ENCODE peak calls at places on chromosomes 1 and 21, in four cellular contexts. Q is uterus, Z is ascending aorta, F is GM12865. L is an unnamed sample.

GRCh38 chr1:15525043-15525958 is 1.3 kb upstream of the CASP9 start:
- DNase-seq in F (peak), Q (peak), Z (peak), L (peak)

GRCh38 chr21:41651830-41652229 is 115.0 kb downstream of the RIPK4 start:
- DNase-seq in Q (no peak), Z (no peak), F (no peak), L (no peak)

GRCh38 chr1:161071886-161072371 is 2.2 kb upstream of the ARHGAP30 start:
- DNase-seq in Q (no peak), F (peak), Z (no peak), L (peak)

GRCh38 chr1:184036517-184036949 is 995 bp downstream of the COLGALT2 start:
- DNase-seq in Z (no peak), Q (peak), F (no peak), L (no peak)

GRCh38 chr1:193707271-193708015 is 521.0 kb upstream of the B3GALT2 start:
- DNase-seq in Q (no peak), Z (no peak), F (no peak), L (no peak)

GRCh38 chr1:211653329-211653728 is 22.1 kb downstream of the NEK2 start:
- DNase-seq in Z (no peak), Q (no peak), F (no peak), L (no peak)

GRCh38 chr1:164983023-164983650 is 373.4 kb downstream of the LMX1A start:
- DNase-seq in Z (no peak), Q (no peak), F (no peak), L (no peak)

GRCh38 chr1:220806408-220806807 is 19.7 kb downstream of the MTARC1 start:
- DNase-seq in Q (peak), F (no peak), Z (no peak), L (no peak)

GRCh38 chr1:74571493-74571800 is 59.0 kb upstream of the LRRC53 start:
- DNase-seq in F (no peak), Q (no peak), Z (no peak), L (no peak)

GRCh38 chr1:207852576-207853371 is 58.2 kb downstream of the CD34 start:
- DNase-seq in F (no peak), Q (no peak), Z (no peak), L (no peak)

GRCh38 chr1:164320780-164321683 is 238.0 kb upstream of the PBX1 start:
- DNase-seq in Q (peak), F (no peak), Z (no peak), L (no peak)

GRCh38 chr1:17680335-17680734 is 74.8 kb upstream of the ACTL8 start:
- DNase-seq in Z (no peak), Q (no peak), F (no peak), L (no peak)

GRCh38 chr21:44071359-44072104 is 35.7 kb upstream of the PWP2 start:
- DNase-seq in Z (no peak), Q (no peak), F (no peak), L (no peak)

GRCh38 chr1:107530543-107530942 is 389.7 kb downstream of the NTNG1 start:
- DNase-seq in F (no peak), Q (no peak), Z (no peak), L (no peak)

GRCh38 chr1:113248494-113248893 is 141.8 kb upstream of the MAGI3 start:
- DNase-seq in F (no peak), Z (no peak), Q (no peak), L (no peak)

GRCh38 chr1:109765896-109766615 is 2.3 kb upstream of the EPS8L3 start:
- DNase-seq in Z (peak), Q (peak), F (no peak), L (no peak)

GRCh38 chr21:44615466-44615865 is 3.6 kb downstream of the KRTAP10-8 start:
- DNase-seq in F (no peak), Z (no peak), Q (no peak), L (no peak)

GRCh38 chr1:110211503-110212164 is 1.5 kb downstream of the KCNC4 start:
- DNase-seq in F (no peak), Q (no peak), Z (no peak), L (no peak)

GRCh38 chr1:224747578-224747977 is 131.5 kb downstream of the CNIH3 start:
- DNase-seq in Z (no peak), F (peak), Q (no peak), L (no peak)

GRCh38 chr1:6447818-6448748 is 17.9 kb downstream of the TNFRSF25 start:
- DNase-seq in Q (no peak), F (no peak), Z (no peak), L (no peak)

GRCh38 chr1:181317261-181317924 is 165.9 kb upstream of the CACNA1E start:
- DNase-seq in Q (no peak), Z (no peak), F (no peak), L (no peak)

GRCh38 chr1:24315391-24315790 is 3.8 kb upstream of the GRHL3 start:
- DNase-seq in Z (no peak), Q (no peak), F (no peak), L (no peak)

GRCh38 chr1:61237147-61237546 is 154.8 kb downstream of the NFIA start:
- DNase-seq in Z (no peak), Q (no peak), F (no peak), L (no peak)

GRCh38 chr1:172837816-172838680 is 179.1 kb downstream of the FASLG start:
- DNase-seq in Z (no peak), Q (no peak), F (peak), L (no peak)

GRCh38 chr1:241456743-241457142 is 62.8 kb downstream of the FH start:
- DNase-seq in Q (no peak), Z (no peak), F (no peak), L (no peak)

GRCh38 chr1:119784127-119784781 is 15.5 kb upstream of the HMGCS2 start:
- DNase-seq in F (no peak), Q (peak), Z (no peak), L (no peak)

GRCh38 chr1:45619149-45619921 is 4.5 kb downstream of the CCDC17 start:
- DNase-seq in Q (no peak), F (no peak), Z (no peak), L (no peak)

GRCh38 chr1:206021008-206021795 is 2.5 kb downstream of the CTSE start:
- DNase-seq in Z (no peak), F (no peak), Q (no peak), L (no peak)

GRCh38 chr1:204660509-204660908 is 25.0 kb downstream of the LRRN2 start:
- DNase-seq in Q (no peak), F (peak), Z (no peak), L (no peak)

GRCh38 chr21:41204736-41205135 is 36.8 kb downstream of the BACE2 start:
- DNase-seq in F (no peak), Q (no peak), Z (no peak), L (no peak)

GRCh38 chr1:4650486-4650885 is 3.9 kb upstream of the AJAP1 start:
- DNase-seq in F (no peak), Z (no peak), Q (no peak), L (no peak)

GRCh38 chr1:68174173-68175113 is 57.9 kb downstream of the WLS start:
- DNase-seq in F (no peak), Z (no peak), Q (peak), L (no peak)

GRCh38 chr1:77120950-77121349 is 98.3 kb downstream of the PIGK start:
- DNase-seq in F (peak), Q (no peak), Z (no peak), L (peak)

GRCh38 chr1:29575277-29575676 is 339.0 kb downstream of the PTPRU start:
- DNase-seq in F (no peak), Q (no peak), Z (no peak), L (no peak)

GRCh38 chr1:214505134-214505533 is 46.3 kb downstream of the PTPN14 start:
- DNase-seq in Q (no peak), Z (no peak), F (no peak), L (no peak)

GRCh38 chr1:207941664-207942063 is 30.7 kb upstream of the CD34 start:
- DNase-seq in F (no peak), Q (peak), Z (peak), L (no peak)

GRCh38 chr21:38869946-38870345 is 64.2 kb downstream of the ETS2 start:
- DNase-seq in Z (no peak), F (no peak), Q (no peak), L (no peak)

GRCh38 chr1:175511496-175511895 is 231.9 kb downstream of the TNR start:
- DNase-seq in F (no peak), Q (no peak), Z (no peak), L (peak)

GRCh38 chr1:220565670-220566069 is 37.7 kb downstream of the MARK1 start:
- DNase-seq in F (no peak), Z (no peak), Q (no peak), L (no peak)

DNA sequence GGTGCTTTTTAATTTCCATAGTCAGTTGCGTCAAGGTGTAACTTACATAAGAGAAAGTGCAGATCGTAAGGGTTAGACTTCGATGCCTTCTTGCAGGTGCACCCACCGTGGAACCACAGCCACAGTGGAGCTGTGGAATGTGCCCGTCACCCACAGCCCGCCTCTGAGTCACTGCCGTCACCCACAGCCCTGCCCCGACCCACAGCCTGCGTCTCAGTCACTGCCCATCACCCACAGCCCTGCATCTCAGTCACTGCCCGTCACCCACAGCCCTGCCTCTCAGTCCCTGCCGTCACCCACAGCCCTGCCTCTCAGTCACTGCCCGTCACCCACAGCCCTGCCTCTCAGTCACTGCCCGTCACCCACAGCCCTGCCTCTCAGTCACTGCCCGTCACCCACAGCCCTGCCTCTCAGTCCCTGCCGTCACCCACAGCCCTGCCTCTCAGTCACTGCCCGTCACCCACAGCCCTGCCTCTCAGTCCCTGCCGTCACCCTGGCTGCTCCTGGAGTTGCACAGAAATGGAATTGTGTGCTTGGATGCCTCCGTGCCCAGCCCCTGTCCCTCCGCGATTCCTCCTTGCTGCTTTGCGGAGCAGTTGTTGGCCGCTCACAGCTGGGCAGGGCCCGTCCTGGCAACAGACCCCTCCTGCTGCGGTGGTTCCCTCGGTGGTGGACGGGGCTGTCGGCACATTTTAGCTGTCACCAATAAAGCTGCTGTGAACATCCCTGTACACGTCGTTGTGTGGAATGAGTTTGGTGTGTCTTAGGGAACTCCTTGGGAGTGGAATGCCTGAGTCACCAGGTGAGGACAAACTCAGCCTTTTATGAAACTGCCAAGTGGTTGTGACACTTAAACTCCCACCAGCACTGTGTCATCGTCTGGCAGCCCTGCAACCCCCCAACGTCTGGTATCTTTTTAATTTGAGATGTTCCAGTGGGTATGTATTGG is 44.9 kb upstream of the COL6A2 start:
- DNase-seq in Q (no peak), F (no peak), Z (no peak), L (no peak)
- H3K4me3 ChIP-seq in Q (no peak), F (no peak), Z (no peak), L (no peak)

GRCh38 chr1:209651148-209651547 is 1.1 kb downstream of the LAMB3 start:
- DNase-seq in F (peak), Q (no peak), Z (no peak), L (no peak)
- H3K4me3 ChIP-seq in F (no peak), Q (no peak), Z (no peak), L (no peak)

GRCh38 chr1:145991799-145992412 is 4.5 kb downstream of the TXNIP start:
- DNase-seq in Z (no peak), F (no peak), Q (peak), L (no peak)
- H3K4me3 ChIP-seq in Z (peak), F (no peak), Q (peak), L (no peak)

GRCh38 chr1:178371236-178371635 is 125.5 kb downstream of the CLEC20A start:
- DNase-seq in Q (no peak), F (no peak), Z (no peak), L (no peak)

GRCh38 chr1:178374016-178374415 is 122.7 kb downstream of the CLEC20A start:
- DNase-seq in Q (no peak), F (no peak), Z (no peak), L (no peak)

GRCh38 chr1:178376008-178376407 is 120.8 kb downstream of the CLEC20A start:
- DNase-seq in Q (no peak), Z (no peak), F (no peak), L (no peak)

GRCh38 chr1:178367151-178367550 is 129.6 kb downstream of the CLEC20A start:
- DNase-seq in Z (no peak), F (no peak), Q (no peak), L (no peak)

GRCh38 chr1:178371999-178372398 is 124.8 kb downstream of the CLEC20A start:
- DNase-seq in F (no peak), Q (no peak), Z (no peak), L (no peak)
- H3K4me3 ChIP-seq in F (no peak), Q (no peak), Z (peak), L (no peak)

DNA sequence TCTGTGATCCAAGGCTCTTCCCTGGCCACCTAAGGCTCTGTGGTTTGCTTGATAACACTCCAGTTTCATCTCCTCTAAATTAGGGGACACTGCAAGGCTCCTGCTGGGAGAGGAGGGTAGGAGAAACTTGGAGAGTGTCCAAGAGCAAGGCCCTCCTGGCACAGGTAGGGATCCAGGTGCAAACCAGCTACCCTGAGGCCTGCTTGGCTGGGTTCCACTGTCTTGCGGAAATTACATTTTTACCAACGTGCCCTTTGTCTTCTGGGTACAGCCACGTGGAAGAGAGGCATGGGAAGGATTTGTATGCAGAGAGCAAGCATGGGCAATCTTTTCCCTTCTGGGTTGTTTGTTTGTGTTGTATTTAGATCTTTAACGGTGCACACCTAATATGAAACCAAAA is 132.5 kb downstream of the PRDM2 start:
- DNase-seq in Q (no peak), F (no peak), Z (no peak), L (no peak)
- H3K4me3 ChIP-seq in Q (no peak), F (no peak), Z (no peak), L (no peak)

GRCh38 chr21:32415451-32415850 is 2.9 kb downstream of the EVA1C start:
- DNase-seq in F (no peak), Q (no peak), Z (no peak), L (no peak)

GRCh38 chr21:32413697-32414578 is 1.4 kb downstream of the EVA1C start:
- DNase-seq in F (no peak), Z (no peak), Q (peak), L (no peak)

GRCh38 chr21:32415999-32416398 is 3.5 kb downstream of the EVA1C start:
- DNase-seq in Q (no peak), Z (no peak), F (no peak), L (no peak)

GRCh38 chr21:32412998-32413504 is 545 bp downstream of the EVA1C start:
- DNase-seq in Q (peak), Z (no peak), F (no peak), L (no peak)

DNA sequence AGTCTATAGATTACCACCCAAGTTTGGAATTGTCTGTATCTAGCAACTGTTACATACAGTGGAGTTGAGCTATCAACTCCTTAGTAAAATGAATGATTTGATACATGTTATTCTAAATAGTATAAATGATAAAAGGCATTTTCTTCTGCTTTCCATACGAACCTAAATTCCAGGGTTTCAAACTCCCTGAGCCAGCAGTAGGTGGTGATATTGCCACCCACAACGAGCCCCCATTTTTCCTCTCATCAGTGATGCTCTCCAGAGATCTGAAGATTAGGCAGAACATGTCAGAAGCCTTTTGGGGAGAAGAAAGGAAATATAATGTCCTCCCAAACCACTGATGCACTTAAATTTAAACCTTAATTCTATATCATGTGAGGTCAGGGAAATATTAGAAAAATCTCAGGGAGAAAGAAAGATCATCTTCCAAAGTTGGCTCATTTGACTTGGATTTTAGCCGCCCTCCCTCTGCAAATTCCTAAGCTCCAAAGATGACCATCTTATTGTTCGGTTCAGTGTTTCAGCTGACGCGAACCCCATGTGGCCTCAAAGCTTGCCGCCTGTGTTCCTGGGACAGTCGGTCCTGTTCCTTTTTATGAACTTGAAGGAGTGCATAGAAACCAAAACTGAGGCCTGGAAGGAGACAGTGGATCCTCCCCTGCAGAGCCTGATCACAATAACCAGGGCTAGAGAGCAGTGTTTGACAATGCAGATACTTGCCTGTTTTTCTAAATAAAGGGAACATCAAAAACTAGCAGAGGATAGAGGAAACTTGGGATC is 2.3 kb downstream of the EVA1C start:
- DNase-seq in F (no peak), Q (no peak), Z (no peak), L (no peak)
- H3K4me3 ChIP-seq in F (no peak), Q (peak), Z (peak), L (no peak)

GRCh38 chr21:18373631-18374030 is 30.0 kb downstream of the TMPRSS15 start:
- DNase-seq in F (no peak), Q (no peak), Z (no peak), L (no peak)

GRCh38 chr21:18370292-18370691 is 33.3 kb downstream of the TMPRSS15 start:
- DNase-seq in Q (no peak), Z (no peak), F (no peak), L (no peak)

GRCh38 chr21:18369115-18369514 is 34.5 kb downstream of the TMPRSS15 start:
- DNase-seq in Q (no peak), F (peak), Z (no peak), L (no peak)

DNA sequence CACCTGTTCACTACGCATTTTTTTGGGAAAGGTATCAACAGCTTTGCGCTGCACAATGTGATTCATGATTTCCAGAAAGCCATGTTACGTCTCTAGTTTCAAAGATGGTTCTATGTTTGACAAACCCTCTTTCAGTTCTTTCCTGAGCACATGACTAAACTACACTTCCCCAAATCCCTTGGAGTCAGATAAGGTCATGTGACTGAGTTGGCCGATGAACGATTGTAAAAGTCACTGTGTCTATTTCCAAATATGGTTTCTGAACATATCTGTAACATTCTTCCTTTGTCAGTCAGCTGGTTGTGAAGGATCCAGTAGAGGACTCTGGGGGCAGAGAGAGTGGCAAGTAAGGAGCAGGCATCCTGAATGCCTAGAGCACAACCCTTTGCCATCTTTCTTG is 35.4 kb downstream of the TMPRSS15 start:
- DNase-seq in Z (no peak), Q (no peak), F (no peak), L (no peak)
- H3K4me3 ChIP-seq in Z (no peak), Q (no peak), F (no peak), L (no peak)

DNA sequence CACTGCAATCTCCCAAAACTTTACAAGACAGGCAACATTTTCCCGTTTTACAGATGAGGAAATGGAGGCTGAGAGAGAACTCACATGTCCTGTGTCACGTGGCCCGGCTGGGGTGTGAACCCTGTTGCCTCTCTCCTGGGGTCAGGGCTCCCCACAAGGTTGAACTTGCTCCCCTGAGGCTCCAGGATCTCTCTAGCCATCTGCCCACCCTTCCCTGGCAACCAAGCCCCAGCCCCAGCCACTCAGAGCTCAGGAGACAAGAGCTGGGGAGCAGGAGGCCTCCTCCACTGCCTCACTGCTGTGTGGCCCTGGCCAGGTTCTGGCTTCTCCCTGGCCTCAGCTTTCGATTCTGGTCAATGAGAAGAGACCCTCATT is 11.8 kb downstream of the LAPTM5 start:
- DNase-seq in Z (no peak), F (peak), Q (no peak), L (no peak)
- H3K4me3 ChIP-seq in Z (no peak), F (peak), Q (no peak), L (peak)

GRCh38 chr1:114901739-114902255 is 47.1 kb downstream of the SYCP1 start:
- DNase-seq in Q (no peak), Z (no peak), F (no peak), L (no peak)
- H3K4me3 ChIP-seq in Q (no peak), Z (peak), F (no peak), L (no peak)

GRCh38 chr1:2111674-2112035 is 61.4 kb downstream of the PRKCZ start:
- DNase-seq in Z (no peak), F (no peak), Q (no peak), L (no peak)

GRCh38 chr1:2115922-2116341 is 65.7 kb downstream of the PRKCZ start:
- DNase-seq in Q (no peak), F (no peak), Z (no peak), L (no peak)

GRCh38 chr1:2113620-2114135 is 63.5 kb downstream of the PRKCZ start:
- DNase-seq in Z (no peak), Q (no peak), F (no peak), L (no peak)

GRCh38 chr1:2112280-2112701 is 62.1 kb downstream of the PRKCZ start:
- DNase-seq in F (peak), Q (no peak), Z (no peak), L (peak)

GRCh38 chr1:2115008-2115921 is 65.1 kb downstream of the PRKCZ start:
- DNase-seq in Q (no peak), Z (no peak), F (no peak), L (no peak)
- H3K4me3 ChIP-seq in Q (no peak), Z (no peak), F (no peak), L (no peak)